ENCODE peak calls at places on chromosomes 13 and 19, in seven cellular contexts. U, L, N, A, Q, F and T are unnamed samples.

GRCh38 chr13:111667757-111668156 is 347.3 kb downstream of the TEX29 start:
- DNase-seq in U (no peak), L (no peak), N (no peak), A (no peak), Q (no peak), F (no peak), T (no peak)

GRCh38 chr19:46529622-46530451 is 34.2 kb upstream of the PNMA8B start:
- DNase-seq in U (peak), L (peak), N (peak), A (peak), Q (peak), F (peak), T (no peak)

GRCh38 chr19:37505958-37506386 is 767 bp upstream of the ZNF793 start:
- DNase-seq in U (no peak), L (no peak), N (no peak), A (no peak), Q (no peak), F (no peak), T (no peak)

GRCh38 chr19:49168421-49168820 is 10.8 kb downstream of the TRPM4 start:
- DNase-seq in U (no peak), L (no peak), N (no peak), A (no peak), Q (no peak), F (no peak), T (no peak)

GRCh38 chr13:33129094-33129832 is 113.0 kb downstream of the KL start:
- DNase-seq in U (no peak), L (peak), N (no peak), A (peak), Q (no peak), F (no peak), T (no peak)

GRCh38 chr19:58407658-58408151 is 744 bp upstream of the ZNF584 start:
- DNase-seq in U (no peak), L (no peak), N (no peak), A (no peak), Q (no peak), F (no peak), T (no peak)

GRCh38 chr13:78743972-78744371 is 85.0 kb upstream of the OBI1 start:
- DNase-seq in U (no peak), L (no peak), N (no peak), A (no peak), Q (no peak), F (no peak), T (no peak)

GRCh38 chr13:110499621-110500281 is 61.8 kb downstream of the RAB20 start:
- DNase-seq in U (peak), L (no peak), N (no peak), A (no peak), Q (no peak), F (peak), T (no peak)

GRCh38 chr19:30799854-30800755 is 427.9 kb downstream of the ZNF536 start:
- DNase-seq in U (no peak), L (peak), N (peak), A (peak), Q (no peak), F (peak), T (no peak)

GRCh38 chr13:34103854-34104253 is 285.9 kb downstream of the RFC3 start:
- DNase-seq in U (no peak), L (no peak), N (no peak), A (no peak), Q (no peak), F (peak), T (no peak)

GRCh38 chr19:55546822-55547614 is 1.7 kb upstream of the SBK3 start:
- DNase-seq in U (no peak), L (peak), N (no peak), A (peak), Q (no peak), F (peak), T (no peak)

GRCh38 chr13:91368676-91369425 is 21.4 kb downstream of the MIR17HG start:
- DNase-seq in U (no peak), L (no peak), N (no peak), A (no peak), Q (no peak), F (no peak), T (no peak)

GRCh38 chr19:24004166-24004565 is 82.8 kb upstream of the ZNF254 start:
- DNase-seq in U (no peak), L (no peak), N (no peak), A (no peak), Q (no peak), F (no peak), T (no peak)

GRCh38 chr13:77891486-77891885 is 27.1 kb downstream of the EDNRB start:
- DNase-seq in U (no peak), L (no peak), N (no peak), A (no peak), Q (no peak), F (no peak), T (no peak)

GRCh38 chr13:61247149-61247936 is 168.3 kb downstream of the PCDH20 start:
- DNase-seq in U (no peak), L (no peak), N (no peak), A (no peak), Q (no peak), F (no peak), T (no peak)

GRCh38 chr19:1998712-1999708 is 16.5 kb downstream of the BTBD2 start:
- DNase-seq in U (no peak), L (no peak), N (no peak), A (no peak), Q (no peak), F (no peak), T (no peak)

GRCh38 chr19:13814550-13814949 is 19.3 kb downstream of the ZSWIM4 start:
- DNase-seq in U (no peak), L (no peak), N (no peak), A (no peak), Q (no peak), F (no peak), T (no peak)

GRCh38 chr19:13817018-13817614 is 21.9 kb downstream of the ZSWIM4 start:
- DNase-seq in U (no peak), L (no peak), N (no peak), A (no peak), Q (no peak), F (peak), T (no peak)

GRCh38 chr19:13821292-13821691 is 26.0 kb downstream of the ZSWIM4 start:
- DNase-seq in U (no peak), L (no peak), N (no peak), A (no peak), Q (no peak), F (no peak), T (no peak)

GRCh38 chr19:13819242-13819641 is 24.0 kb downstream of the ZSWIM4 start:
- DNase-seq in U (no peak), L (peak), N (no peak), A (no peak), Q (no peak), F (no peak), T (no peak)

DNA sequence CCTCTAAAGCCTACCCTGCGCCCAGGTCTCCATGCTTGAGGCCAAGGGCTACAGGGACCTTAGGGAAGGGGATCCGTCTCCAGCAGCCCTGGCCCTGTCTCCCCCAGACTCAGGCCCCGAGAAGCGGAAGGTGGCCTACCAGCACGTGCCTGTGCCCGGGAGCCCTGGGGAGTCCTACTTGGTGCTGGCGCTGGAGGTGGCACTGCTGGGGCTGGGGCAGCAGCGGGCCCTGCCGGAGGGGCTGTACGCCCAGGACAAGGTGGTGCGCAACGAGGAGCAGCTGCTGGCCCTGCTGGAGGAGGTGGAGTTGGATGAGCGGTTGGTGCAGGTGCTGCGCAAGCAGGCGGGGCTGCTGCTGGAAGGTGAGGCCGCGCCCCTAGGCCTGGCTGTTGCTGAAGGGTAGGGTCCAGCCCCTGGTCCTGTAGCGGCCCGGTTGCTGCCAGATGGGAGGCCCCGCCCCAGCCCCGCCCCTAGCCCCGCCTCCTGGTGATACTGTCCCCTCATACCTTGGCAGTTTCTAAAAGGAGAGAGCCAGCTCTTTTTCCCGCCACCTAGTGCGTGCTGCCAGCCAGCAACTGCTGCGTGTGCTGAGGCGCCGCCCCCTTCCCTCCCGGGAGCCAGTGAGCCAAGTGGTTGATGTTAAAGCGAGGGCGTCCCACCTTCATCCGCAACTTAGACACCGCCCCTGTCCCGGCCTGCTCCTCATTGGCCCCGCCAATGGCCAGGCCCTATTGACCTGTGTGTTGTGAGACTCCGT is 22.6 kb downstream of the ZSWIM4 start:
- DNase-seq in U (peak), L (peak), N (no peak), A (no peak), Q (peak), F (no peak), T (no peak)
- H3K27ac ChIP-seq in U (no peak), L (no peak), N (no peak), A (no peak), Q (no peak), F (no peak), T (no peak)

GRCh38 chr19:10211691-10212090 is 16.9 kb upstream of the DNMT1 start:
- DNase-seq in U (no peak), L (no peak), N (no peak), A (no peak), Q (no peak), F (no peak), T (no peak)

GRCh38 chr19:10211071-10211470 is 16.3 kb upstream of the DNMT1 start:
- DNase-seq in U (no peak), L (no peak), N (no peak), A (no peak), Q (no peak), F (no peak), T (no peak)

GRCh38 chr19:10219678-10220077 is 11.5 kb downstream of the S1PR2 start:
- DNase-seq in U (no peak), L (peak), N (no peak), A (no peak), Q (no peak), F (peak), T (no peak)

GRCh38 chr19:10217085-10217484 is 14.0 kb downstream of the S1PR2 start:
- DNase-seq in U (no peak), L (no peak), N (no peak), A (no peak), Q (no peak), F (peak), T (no peak)

DNA sequence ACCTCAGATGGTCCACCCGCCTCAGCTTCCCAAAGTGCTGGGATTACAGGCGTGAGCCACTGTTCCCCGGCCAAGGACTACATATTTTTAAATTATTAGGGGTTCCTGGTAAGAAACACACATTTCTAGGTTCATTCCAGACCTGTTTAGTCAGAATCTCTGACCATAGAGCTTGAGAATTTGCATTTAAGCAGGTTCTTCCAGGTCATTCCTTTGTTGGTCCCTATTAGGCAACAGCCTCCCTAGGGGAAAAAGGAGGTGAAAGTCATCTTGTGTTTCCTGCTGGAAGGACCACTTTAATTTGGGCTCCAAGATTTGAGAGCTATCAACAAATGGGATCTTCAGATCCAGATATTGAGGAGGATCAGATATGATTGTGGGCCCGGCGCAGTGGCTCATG is 16.3 kb downstream of the S1PR2 start:
- DNase-seq in U (peak), L (no peak), N (no peak), A (no peak), Q (no peak), F (no peak), T (no peak)
- H3K27ac ChIP-seq in U (no peak), L (no peak), N (no peak), A (no peak), Q (no peak), F (no peak), T (no peak)

DNA sequence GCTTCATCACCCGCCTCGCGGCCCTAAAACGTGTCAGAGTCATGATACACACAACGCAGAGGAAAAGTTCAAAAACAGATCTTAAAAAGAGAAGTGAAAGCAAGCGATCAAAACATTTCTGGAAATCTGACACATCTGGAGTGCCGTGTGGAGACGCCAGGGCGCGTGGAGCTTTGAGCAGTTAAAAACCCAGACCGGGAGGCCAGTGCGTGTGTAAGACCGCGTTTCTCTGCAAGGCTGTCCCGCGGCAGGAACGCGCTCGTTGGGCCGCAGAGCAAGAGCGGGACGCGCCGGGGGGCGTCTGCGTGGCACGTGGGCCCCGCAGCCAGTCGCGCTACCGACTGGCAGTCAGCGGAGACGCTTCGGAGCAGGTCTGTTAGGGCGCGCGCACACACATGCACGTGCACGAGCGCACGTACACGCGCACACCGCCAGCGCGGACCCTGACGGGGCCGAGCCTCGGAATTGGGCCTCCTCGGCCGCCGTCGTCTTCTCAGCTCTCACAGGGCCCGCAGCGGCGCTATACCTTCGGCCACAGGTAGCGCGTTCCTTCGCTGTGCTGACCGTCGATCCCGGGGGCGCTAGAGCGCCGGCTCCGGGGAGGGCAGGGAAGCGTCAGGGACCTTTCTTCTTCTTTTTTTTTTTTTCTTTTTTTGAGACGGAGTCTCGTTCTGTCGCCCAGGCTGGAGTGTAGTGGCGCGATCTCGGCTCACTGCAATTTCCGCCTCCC is 35.8 kb downstream of the RNF6 start:
- DNase-seq in U (peak), L (peak), N (peak), A (peak), Q (peak), F (peak), T (peak)
- H3K27ac ChIP-seq in U (no peak), L (peak), N (peak), A (peak), Q (peak), F (peak), T (peak)

GRCh38 chr13:73090116-73090811 is 31.5 kb downstream of the KLF5 start:
- DNase-seq in U (peak), L (no peak), N (no peak), A (no peak), Q (no peak), F (peak), T (peak)
- H3K27ac ChIP-seq in U (peak), L (no peak), N (no peak), A (no peak), Q (no peak), F (peak), T (peak)